ENCODE peak calls at places on chromosomes 11 and 22, in four cellular contexts. Z, R, W and L are unnamed samples.

GRCh38 chr22:20002661-20003060 is 14.0 kb downstream of the ARVCF start:
- DNase-seq in Z (no peak), R (no peak), W (no peak), L (no peak)

GRCh38 chr11:81449588-81450155 is 1284.0 kb downstream of the FAM181B start:
- DNase-seq in Z (no peak), R (no peak), W (no peak), L (no peak)

GRCh38 chr22:16776088-16776487 is 49.1 kb downstream of the XKR3 start:
- DNase-seq in Z (no peak), R (no peak), W (no peak), L (no peak)

GRCh38 chr22:22702159-22702873 is 57.9 kb downstream of the GGTLC2 start:
- DNase-seq in Z (no peak), R (no peak), W (no peak), L (no peak)

GRCh38 chr11:70115778-70116177 is 37.7 kb downstream of the ANO1 start:
- DNase-seq in Z (no peak), R (no peak), W (no peak), L (no peak)

GRCh38 chr11:125221499-125221898 is 56.9 kb downstream of the PKNOX2 start:
- DNase-seq in Z (no peak), R (no peak), W (no peak), L (no peak)

GRCh38 chr11:126334665-126335462 is 20.6 kb upstream of the ST3GAL4 start:
- DNase-seq in Z (no peak), R (no peak), W (no peak), L (no peak)

GRCh38 chr11:62497132-62497915 is 49.3 kb downstream of the AHNAK start:
- DNase-seq in Z (peak), R (peak), W (peak), L (peak)

GRCh38 chr11:113806403-113806802 is 26.8 kb downstream of the CLDN25 start:
- DNase-seq in Z (no peak), R (peak), W (peak), L (peak)

GRCh38 chr22:37492428-37493344 is 6.5 kb upstream of the MFNG start:
- DNase-seq in Z (no peak), R (no peak), W (peak), L (peak)

GRCh38 chr11:57458410-57459111 is 1.8 kb upstream of the RTN4RL2 start:
- DNase-seq in Z (no peak), R (no peak), W (peak), L (peak)

GRCh38 chr11:57456960-57457642 is 3.2 kb upstream of the RTN4RL2 start:
- DNase-seq in Z (no peak), R (peak), W (peak), L (peak)

GRCh38 chr11:57459112-57460016 is 964 bp upstream of the RTN4RL2 start:
- DNase-seq in Z (no peak), R (no peak), W (no peak), L (no peak)

GRCh38 chr11:57457643-57458023 is 2.7 kb upstream of the RTN4RL2 start:
- DNase-seq in Z (no peak), R (no peak), W (no peak), L (no peak)

GRCh38 chr11:57458060-57458409 is 2.3 kb upstream of the RTN4RL2 start:
- DNase-seq in Z (no peak), R (no peak), W (no peak), L (no peak)
- TF ChIP-seq SP1 in Z (no peak), R (no peak), W (no peak), L (no peak)

GRCh38 chr11:86608251-86608799 is 64.1 kb downstream of the ME3 start:
- DNase-seq in Z (peak), R (peak), W (peak), L (peak)

GRCh38 chr11:86610559-86611341 is 61.7 kb downstream of the ME3 start:
- DNase-seq in Z (no peak), R (peak), W (no peak), L (no peak)

GRCh38 chr11:86606849-86607481 is 65.5 kb downstream of the ME3 start:
- DNase-seq in Z (no peak), R (no peak), W (no peak), L (no peak)

GRCh38 chr11:86606270-86606848 is 66.1 kb downstream of the ME3 start:
- DNase-seq in Z (no peak), R (no peak), W (no peak), L (no peak)
- TF ChIP-seq BHLHE40 in Z (no peak), R (no peak), W (no peak), L (no peak)

GRCh38 chr11:22341582-22341919 is 3.4 kb downstream of the SLC17A6 start:
- DNase-seq in Z (no peak), R (no peak), W (no peak), L (no peak)

GRCh38 chr11:22342599-22343138 is 4.5 kb downstream of the SLC17A6 start:
- DNase-seq in Z (no peak), R (no peak), W (no peak), L (no peak)

GRCh38 chr11:22340803-22341581 is 2.8 kb downstream of the SLC17A6 start:
- DNase-seq in Z (no peak), R (no peak), W (no peak), L (no peak)

GRCh38 chr11:22338465-22338810 is 257 bp downstream of the SLC17A6 start:
- DNase-seq in Z (no peak), R (no peak), W (no peak), L (no peak)

GRCh38 chr11:22337571-22338464 is at the start of gene SLC17A6:
- DNase-seq in Z (no peak), R (peak), W (peak), L (peak)
- TF ChIP-seq SP1 in Z (no peak), R (no peak), W (no peak), L (no peak)

DNA sequence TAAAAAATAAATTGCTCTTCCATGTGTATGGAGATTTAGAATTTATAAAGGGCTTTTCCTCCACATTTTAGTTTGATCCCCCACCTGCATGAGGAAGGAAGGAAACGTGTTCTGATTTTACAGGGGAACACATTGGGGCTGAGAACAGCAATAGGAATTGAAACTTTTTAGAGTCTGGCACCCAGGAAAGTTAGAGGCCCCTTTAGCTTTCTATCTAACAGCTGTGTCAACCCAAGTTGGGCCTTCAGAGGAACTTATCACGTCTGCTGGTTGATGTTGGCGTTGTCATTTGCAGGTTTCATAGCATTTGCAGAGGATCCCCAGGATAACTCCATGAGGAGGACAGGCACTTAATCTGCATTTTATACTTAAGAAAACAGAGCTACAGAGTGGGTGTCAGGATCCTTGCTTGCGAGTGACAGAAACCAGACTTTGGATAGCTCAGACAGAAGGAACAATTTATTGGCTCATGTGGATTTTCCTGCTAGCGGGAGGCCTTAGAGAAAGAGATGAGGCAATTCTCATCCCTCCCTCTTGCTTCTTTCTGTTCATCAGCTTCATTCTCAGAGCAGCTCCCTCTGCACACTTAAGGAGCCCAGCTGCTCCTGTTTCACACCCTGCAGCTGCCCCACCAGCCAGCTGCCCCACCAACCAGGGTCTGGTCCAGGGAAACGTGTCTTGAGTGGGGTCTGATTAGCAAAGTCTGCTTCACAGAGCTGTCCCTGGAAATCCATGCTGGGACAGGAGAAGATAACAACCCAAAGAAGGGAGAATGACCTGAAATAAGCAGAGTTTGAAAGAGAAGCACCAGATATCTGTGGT is 92.5 kb upstream of the OR4B1 start:
- DNase-seq in Z (no peak), R (no peak), W (no peak), L (no peak)
- TF ChIP-seq BHLHE40 in Z (no peak), R (no peak), W (no peak), L (no peak)

GRCh38 chr11:9651899-9652748 is 11.8 kb upstream of the SWAP70 start:
- DNase-seq in Z (no peak), R (no peak), W (peak), L (no peak)
- TF ChIP-seq SP1 in Z (no peak), R (no peak), W (no peak), L (no peak)

GRCh38 chr22:50608996-50609395 is 8.4 kb downstream of the MAPK8IP2 start:
- DNase-seq in Z (no peak), R (no peak), W (no peak), L (no peak)
- TF ChIP-seq BHLHE40 in Z (no peak), R (no peak), W (no peak), L (no peak)

DNA sequence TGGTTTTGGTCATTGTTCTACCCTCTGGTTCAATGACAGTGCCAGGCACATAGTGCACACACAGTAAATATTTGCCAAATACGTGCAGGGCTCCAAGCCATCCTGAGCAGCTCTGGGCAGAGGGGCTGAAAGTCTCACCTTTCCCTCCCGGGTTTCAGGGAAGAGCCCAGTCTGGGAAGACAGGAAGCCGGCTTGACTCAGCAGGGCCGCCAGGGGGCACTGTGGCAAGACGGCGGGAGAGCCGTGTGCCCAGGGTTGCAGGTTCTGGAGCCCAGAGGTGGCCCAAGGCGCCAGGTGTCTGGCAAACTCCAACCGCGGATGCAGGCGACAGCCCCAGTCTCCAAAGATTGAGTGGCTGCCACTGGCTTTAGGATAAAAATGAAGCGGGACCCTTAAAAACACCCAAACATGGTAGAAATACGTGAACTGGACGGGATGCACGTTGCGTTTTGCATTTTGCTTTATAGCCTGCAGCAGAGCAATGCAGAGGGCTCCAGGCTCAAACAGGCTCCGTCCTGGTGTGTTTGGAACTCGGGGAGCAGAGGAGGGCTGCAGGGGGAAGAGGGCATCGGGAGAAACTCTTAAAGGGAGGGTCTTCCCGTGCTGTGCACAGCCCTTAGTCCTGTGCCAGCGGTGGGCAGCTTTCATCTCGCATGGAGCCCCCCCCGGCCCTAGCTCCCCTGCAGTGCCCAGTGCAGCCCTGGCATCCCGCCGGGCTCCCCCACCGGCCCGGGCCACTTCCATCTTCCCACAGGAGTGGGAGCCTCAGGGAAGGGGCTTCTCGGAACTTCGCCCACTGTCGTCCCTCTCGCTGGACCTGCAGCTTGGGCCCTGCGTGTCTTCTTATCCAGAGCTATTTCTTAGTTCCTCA is 10.7 kb downstream of the KRTAP5-5 start:
- DNase-seq in Z (no peak), R (peak), W (peak), L (peak)
- TF ChIP-seq SP1 in Z (no peak), R (no peak), W (no peak), L (no peak)

GRCh38 chr11:43576834-43577521 is 103.6 kb upstream of the HSD17B12 start:
- DNase-seq in Z (no peak), R (peak), W (peak), L (peak)

GRCh38 chr11:43575931-43576833 is 104.4 kb upstream of the HSD17B12 start:
- DNase-seq in Z (no peak), R (no peak), W (no peak), L (no peak)

GRCh38 chr11:43573873-43574272 is 106.7 kb upstream of the HSD17B12 start:
- DNase-seq in Z (no peak), R (no peak), W (no peak), L (no peak)

GRCh38 chr11:43573233-43573632 is 107.3 kb upstream of the HSD17B12 start:
- DNase-seq in Z (no peak), R (peak), W (peak), L (peak)

GRCh38 chr11:43574949-43575915 is 105.3 kb upstream of the HSD17B12 start:
- DNase-seq in Z (no peak), R (no peak), W (no peak), L (peak)
- TF ChIP-seq BHLHE40 in Z (no peak), R (no peak), W (no peak), L (no peak)

GRCh38 chr11:104572279-104572678 is 326.0 kb downstream of the CASP12 start:
- DNase-seq in Z (no peak), R (no peak), W (no peak), L (no peak)

GRCh38 chr11:104564921-104565580 is 333.2 kb downstream of the CASP12 start:
- DNase-seq in Z (no peak), R (no peak), W (no peak), L (no peak)

GRCh38 chr11:104565581-104565956 is 332.7 kb downstream of the CASP12 start:
- DNase-seq in Z (no peak), R (no peak), W (no peak), L (no peak)

GRCh38 chr11:104573431-104573830 is 324.8 kb downstream of the CASP12 start:
- DNase-seq in Z (no peak), R (no peak), W (no peak), L (no peak)

DNA sequence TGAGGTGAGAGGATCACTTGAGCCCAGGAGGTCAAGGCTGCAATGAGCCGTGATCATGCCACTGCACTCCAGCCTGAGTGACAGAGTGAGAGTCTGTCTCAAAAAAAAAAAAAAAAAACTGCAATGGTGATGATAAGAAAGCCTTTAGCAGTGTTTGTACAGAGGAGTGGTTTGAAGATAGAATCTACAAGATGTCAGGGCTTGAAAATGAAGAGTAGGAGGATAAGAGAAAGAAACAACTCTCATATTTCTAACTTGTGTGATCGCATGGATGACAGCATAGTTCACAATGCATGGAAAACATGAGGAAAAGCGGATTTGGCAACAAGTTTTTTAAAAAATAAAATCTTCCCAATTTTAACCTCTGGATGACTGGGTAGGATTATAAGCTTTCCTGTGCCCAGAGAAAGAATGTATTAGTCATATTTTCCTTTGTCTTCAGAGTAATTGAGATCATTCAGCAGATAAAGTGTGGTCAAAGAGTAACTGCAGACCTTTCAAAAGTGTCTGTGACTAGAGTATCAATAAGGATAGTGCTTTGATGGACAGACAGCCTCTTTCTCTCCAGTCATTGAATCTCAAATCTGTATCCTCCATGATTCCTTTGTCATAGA is 328.1 kb downstream of the CASP12 start:
- DNase-seq in Z (no peak), R (no peak), W (no peak), L (no peak)
- TF ChIP-seq SP1 in Z (no peak), R (no peak), W (no peak), L (no peak)